ENCODE peak calls at places on chromosome 13, in ten cellular contexts. L, I, R, M, C, W, X, A, V and D are unnamed samples.
A peak's percentile ranks its signal among the peaks of the same experiment; 100 is the strongest.

GRCh38 chr13:75461314-75461713 is 20.7 kb downstream of the TBC1D4 start:
- DNase-seq in L (no peak), I (no peak), R (no peak), M (peak; percentile 16), C (no peak), W (no peak), X (no peak), A (peak; percentile 21), V (no peak), D (no peak)

GRCh38 chr13:75760182-75760981 is 124.3 kb downstream of the LMO7 start:
- DNase-seq in L (no peak), I (no peak), R (no peak), M (no peak), C (no peak), W (no peak), X (no peak), A (peak; percentile 94), V (no peak), D (no peak)

GRCh38 chr13:40017662-40018262 is 362.3 kb downstream of the COG6 start:
- DNase-seq in L (no peak), I (no peak), R (peak; percentile 20), M (no peak), C (no peak), W (no peak), X (no peak), A (no peak), V (no peak), D (no peak)

GRCh38 chr13:112907286-112907685 is 61.7 kb upstream of the MCF2L start:
- DNase-seq in L (no peak), I (no peak), R (no peak), M (no peak), C (no peak), W (no peak), X (no peak), A (no peak), V (no peak), D (no peak)

GRCh38 chr13:26460652-26461051 is 96.8 kb upstream of the WASF3 start:
- DNase-seq in L (peak; percentile 45), I (no peak), R (no peak), M (peak; percentile 20), C (no peak), W (peak; percentile 22), X (no peak), A (no peak), V (no peak), D (peak; percentile 24)

GRCh38 chr13:22897571-22898314 is 283.0 kb upstream of the SGCG start:
- DNase-seq in L (no peak), I (no peak), R (no peak), M (no peak), C (no peak), W (no peak), X (no peak), A (no peak), V (no peak), D (no peak)

GRCh38 chr13:113411216-113412023 is 41.9 kb downstream of the ADPRHL1 start:
- DNase-seq in L (peak; percentile 92), I (no peak), R (peak; percentile 1), M (peak; percentile 94), C (no peak), W (peak; percentile 96), X (no peak), A (peak; percentile 69), V (no peak), D (no peak)

GRCh38 chr13:51549593-51549992 is 34.7 kb upstream of the WDFY2 start:
- DNase-seq in L (no peak), I (no peak), R (no peak), M (no peak), C (no peak), W (peak; percentile 32), X (no peak), A (no peak), V (no peak), D (no peak)

GRCh38 chr13:102091231-102091630 is 310.6 kb downstream of the FGF14 start:
- DNase-seq in L (peak; percentile 7), I (peak; percentile 10), R (peak; percentile 72), M (peak; percentile 16), C (peak; percentile 72), W (peak; percentile 4), X (no peak), A (peak; percentile 49), V (no peak), D (no peak)

GRCh38 chr13:113634279-113635047 is 23.5 kb downstream of the ATP4B start:
- DNase-seq in L (no peak), I (no peak), R (no peak), M (no peak), C (no peak), W (no peak), X (no peak), A (no peak), V (no peak), D (no peak)

GRCh38 chr13:32585625-32586021 is 629 bp upstream of the PDS5B start:
- DNase-seq in L (peak; percentile 0), I (peak; percentile 10), R (peak; percentile 44), M (no peak), C (no peak), W (no peak), X (no peak), A (no peak), V (no peak), D (no peak)

GRCh38 chr13:91960947-91961346 is 562.5 kb downstream of the GPC5 start:
- DNase-seq in L (no peak), I (no peak), R (no peak), M (no peak), C (no peak), W (no peak), X (no peak), A (no peak), V (no peak), D (no peak)

GRCh38 chr13:36131215-36131930 is at the start of gene DCLK1:
- DNase-seq in L (peak; percentile 33), I (peak; percentile 45), R (peak; percentile 85), M (peak; percentile 26), C (peak; percentile 68), W (peak; percentile 66), X (no peak), A (peak; percentile 26), V (no peak), D (peak; percentile 89)

GRCh38 chr13:26280295-26280694 is 26.4 kb downstream of the CDK8 start:
- DNase-seq in L (peak; percentile 79), I (no peak), R (no peak), M (peak; percentile 84), C (no peak), W (peak; percentile 64), X (no peak), A (peak; percentile 88), V (no peak), D (no peak)

GRCh38 chr13:113123226-113124150 is 889 bp downstream of the F10 start:
- DNase-seq in L (no peak), I (peak; percentile 38), R (no peak), M (peak; percentile 9), C (no peak), W (no peak), X (no peak), A (no peak), V (no peak), D (no peak)

GRCh38 chr13:102555914-102556553 is 40.8 kb upstream of the TPP2 start:
- DNase-seq in L (peak; percentile 36), I (peak; percentile 29), R (peak; percentile 39), M (peak; percentile 41), C (peak; percentile 84), W (peak; percentile 51), X (peak; percentile 20), A (peak; percentile 59), V (no peak), D (peak; percentile 62)

GRCh38 chr13:99033814-99034213 is 56.0 kb upstream of the DOCK9 start:
- DNase-seq in L (no peak), I (no peak), R (peak; percentile 33), M (peak; percentile 32), C (peak; percentile 61), W (peak; percentile 50), X (no peak), A (peak; percentile 16), V (no peak), D (no peak)

GRCh38 chr13:102846261-102847015 is 606 bp downstream of the ERCC5 start:
- DNase-seq in L (peak; percentile 39), I (no peak), R (peak; percentile 33), M (peak; percentile 50), C (peak; percentile 66), W (peak; percentile 39), X (peak; percentile 32), A (peak; percentile 35), V (peak; percentile 63), D (peak; percentile 49)

GRCh38 chr13:42594577-42595571 is 20.9 kb downstream of the TNFSF11 start:
- DNase-seq in L (peak; percentile 80), I (peak; percentile 56), R (peak; percentile 83), M (peak; percentile 60), C (peak; percentile 77), W (peak; percentile 81), X (peak; percentile 44), A (peak; percentile 48), V (peak; percentile 22), D (peak; percentile 61)

GRCh38 chr13:45681101-45681500 is 21.0 kb upstream of the CBY2 start:
- DNase-seq in L (no peak), I (no peak), R (no peak), M (no peak), C (no peak), W (peak; percentile 29), X (no peak), A (no peak), V (no peak), D (no peak)

GRCh38 chr13:47933688-47934011 is 67.4 kb downstream of the SUCLA2 start:
- DNase-seq in L (peak; percentile 21), I (no peak), R (no peak), M (no peak), C (no peak), W (peak; percentile 57), X (no peak), A (peak; percentile 25), V (no peak), D (no peak)